ENCODE peak calls at places on chromosome 2, in six cellular contexts. One of them, this sample, is unnamed.

GRCh38 chr2:75053484-75054112 is 95.2 kb downstream of the POLE4 start:
- DNase-seq in right cardiac atrium: no peak
- DNase-seq in stimulated activated CD4-positive, alpha-beta T cell treated with anti-CD3 and anti-CD28 coated beads, Interleukin-4, amount 100 ng/mL, for 1 hour: no peak
- DNase-seq in cardiac muscle cell: peak; percentile 45
- DNase-seq in DMS153: peak; percentile 64
- DNase-seq in NCI-H1105: peak; percentile 28
- DNase-seq in this sample: no peak

GRCh38 chr2:1591978-1592907 is 152.1 kb downstream of the PXDN start:
- DNase-seq in right cardiac atrium: peak; percentile 86
- DNase-seq in stimulated activated CD4-positive, alpha-beta T cell treated with anti-CD3 and anti-CD28 coated beads, Interleukin-4, amount 100 ng/mL, for 1 hour: no peak
- DNase-seq in cardiac muscle cell: peak; percentile 98
- DNase-seq in DMS153: no peak
- DNase-seq in NCI-H1105: no peak
- DNase-seq in this sample: no peak

GRCh38 chr2:172339431-172340010 is 87.9 kb upstream of the ITGA6 start:
- DNase-seq in right cardiac atrium: no peak
- DNase-seq in stimulated activated CD4-positive, alpha-beta T cell treated with anti-CD3 and anti-CD28 coated beads, Interleukin-4, amount 100 ng/mL, for 1 hour: no peak
- DNase-seq in cardiac muscle cell: no peak
- DNase-seq in DMS153: peak; percentile 19
- DNase-seq in NCI-H1105: peak; percentile 0
- DNase-seq in this sample: no peak

GRCh38 chr2:17583166-17583565 is 42.7 kb downstream of the VSNL1 start:
- DNase-seq in right cardiac atrium: no peak
- DNase-seq in stimulated activated CD4-positive, alpha-beta T cell treated with anti-CD3 and anti-CD28 coated beads, Interleukin-4, amount 100 ng/mL, for 1 hour: no peak
- DNase-seq in cardiac muscle cell: peak; percentile 70
- DNase-seq in DMS153: no peak
- DNase-seq in NCI-H1105: no peak
- DNase-seq in this sample: no peak

GRCh38 chr2:119292226-119292625 is 68.6 kb downstream of the STEAP3 start:
- DNase-seq in right cardiac atrium: no peak
- DNase-seq in stimulated activated CD4-positive, alpha-beta T cell treated with anti-CD3 and anti-CD28 coated beads, Interleukin-4, amount 100 ng/mL, for 1 hour: no peak
- DNase-seq in cardiac muscle cell: peak; percentile 27
- DNase-seq in DMS153: peak; percentile 22
- DNase-seq in NCI-H1105: no peak
- DNase-seq in this sample: no peak

GRCh38 chr2:37672104-37672869 is 845 bp upstream of the CDC42EP3 start:
- DNase-seq in right cardiac atrium: peak; percentile 83
- DNase-seq in stimulated activated CD4-positive, alpha-beta T cell treated with anti-CD3 and anti-CD28 coated beads, Interleukin-4, amount 100 ng/mL, for 1 hour: peak; percentile 79
- DNase-seq in cardiac muscle cell: peak; percentile 84
- DNase-seq in DMS153: peak; percentile 75
- DNase-seq in NCI-H1105: peak; percentile 76
- DNase-seq in this sample: peak; percentile 64

GRCh38 chr2:146451972-146452371 is 1392.9 kb upstream of the ACVR2A start:
- DNase-seq in right cardiac atrium: no peak
- DNase-seq in stimulated activated CD4-positive, alpha-beta T cell treated with anti-CD3 and anti-CD28 coated beads, Interleukin-4, amount 100 ng/mL, for 1 hour: no peak
- DNase-seq in cardiac muscle cell: no peak
- DNase-seq in DMS153: no peak
- DNase-seq in NCI-H1105: no peak
- DNase-seq in this sample: no peak

GRCh38 chr2:53964237-53964952 is 6.4 kb downstream of the PSME4 start:
- DNase-seq in right cardiac atrium: no peak
- DNase-seq in stimulated activated CD4-positive, alpha-beta T cell treated with anti-CD3 and anti-CD28 coated beads, Interleukin-4, amount 100 ng/mL, for 1 hour: no peak
- DNase-seq in cardiac muscle cell: no peak
- DNase-seq in DMS153: no peak
- DNase-seq in NCI-H1105: no peak
- DNase-seq in this sample: no peak

GRCh38 chr2:166831930-166832329 is 56.4 kb upstream of the XIRP2 start:
- DNase-seq in right cardiac atrium: no peak
- DNase-seq in stimulated activated CD4-positive, alpha-beta T cell treated with anti-CD3 and anti-CD28 coated beads, Interleukin-4, amount 100 ng/mL, for 1 hour: no peak
- DNase-seq in cardiac muscle cell: no peak
- DNase-seq in DMS153: no peak
- DNase-seq in NCI-H1105: no peak
- DNase-seq in this sample: no peak

GRCh38 chr2:127570282-127571250 is 35.1 kb downstream of the MYO7B start:
- DNase-seq in right cardiac atrium: peak; percentile 52
- DNase-seq in stimulated activated CD4-positive, alpha-beta T cell treated with anti-CD3 and anti-CD28 coated beads, Interleukin-4, amount 100 ng/mL, for 1 hour: no peak
- DNase-seq in cardiac muscle cell: no peak
- DNase-seq in DMS153: no peak
- DNase-seq in NCI-H1105: no peak
- DNase-seq in this sample: no peak

GRCh38 chr2:105409717-105410116 is 10.9 kb upstream of the FHL2 start:
- DNase-seq in right cardiac atrium: peak; percentile 85
- DNase-seq in stimulated activated CD4-positive, alpha-beta T cell treated with anti-CD3 and anti-CD28 coated beads, Interleukin-4, amount 100 ng/mL, for 1 hour: no peak
- DNase-seq in cardiac muscle cell: peak; percentile 96
- DNase-seq in DMS153: no peak
- DNase-seq in NCI-H1105: peak; percentile 40
- DNase-seq in this sample: no peak

GRCh38 chr2:100640329-100641114 is 77.7 kb downstream of the PDCL3 start:
- DNase-seq in right cardiac atrium: no peak
- DNase-seq in stimulated activated CD4-positive, alpha-beta T cell treated with anti-CD3 and anti-CD28 coated beads, Interleukin-4, amount 100 ng/mL, for 1 hour: no peak
- DNase-seq in cardiac muscle cell: peak; percentile 23
- DNase-seq in DMS153: no peak
- DNase-seq in NCI-H1105: no peak
- DNase-seq in this sample: no peak

GRCh38 chr2:11132036-11132671 is 23.1 kb upstream of the SLC66A3 start:
- DNase-seq in right cardiac atrium: no peak
- DNase-seq in stimulated activated CD4-positive, alpha-beta T cell treated with anti-CD3 and anti-CD28 coated beads, Interleukin-4, amount 100 ng/mL, for 1 hour: no peak
- DNase-seq in cardiac muscle cell: no peak
- DNase-seq in DMS153: no peak
- DNase-seq in NCI-H1105: no peak
- DNase-seq in this sample: no peak

GRCh38 chr2:70546376-70546775 is 7.2 kb downstream of the TGFA start:
- DNase-seq in right cardiac atrium: no peak
- DNase-seq in stimulated activated CD4-positive, alpha-beta T cell treated with anti-CD3 and anti-CD28 coated beads, Interleukin-4, amount 100 ng/mL, for 1 hour: no peak
- DNase-seq in cardiac muscle cell: no peak
- DNase-seq in DMS153: no peak
- DNase-seq in NCI-H1105: no peak
- DNase-seq in this sample: no peak

GRCh38 chr2:9753665-9754531 is 89.4 kb upstream of the TAF1B start:
- DNase-seq in right cardiac atrium: no peak
- DNase-seq in stimulated activated CD4-positive, alpha-beta T cell treated with anti-CD3 and anti-CD28 coated beads, Interleukin-4, amount 100 ng/mL, for 1 hour: peak; percentile 59
- DNase-seq in cardiac muscle cell: no peak
- DNase-seq in DMS153: no peak
- DNase-seq in NCI-H1105: no peak
- DNase-seq in this sample: peak; percentile 50

GRCh38 chr2:164430166-164430783 is 191.0 kb downstream of the GRB14 start:
- DNase-seq in right cardiac atrium: no peak
- DNase-seq in stimulated activated CD4-positive, alpha-beta T cell treated with anti-CD3 and anti-CD28 coated beads, Interleukin-4, amount 100 ng/mL, for 1 hour: no peak
- DNase-seq in cardiac muscle cell: peak; percentile 59
- DNase-seq in DMS153: peak; percentile 14
- DNase-seq in NCI-H1105: peak; percentile 39
- DNase-seq in this sample: no peak

GRCh38 chr2:25056391-25056821 is 14.5 kb downstream of the EFR3B start:
- DNase-seq in right cardiac atrium: no peak
- DNase-seq in stimulated activated CD4-positive, alpha-beta T cell treated with anti-CD3 and anti-CD28 coated beads, Interleukin-4, amount 100 ng/mL, for 1 hour: no peak
- DNase-seq in cardiac muscle cell: no peak
- DNase-seq in DMS153: no peak
- DNase-seq in NCI-H1105: no peak
- DNase-seq in this sample: no peak

GRCh38 chr2:128289439-128289838 is 29.2 kb downstream of the HS6ST1 start:
- DNase-seq in right cardiac atrium: peak; percentile 7
- DNase-seq in stimulated activated CD4-positive, alpha-beta T cell treated with anti-CD3 and anti-CD28 coated beads, Interleukin-4, amount 100 ng/mL, for 1 hour: no peak
- DNase-seq in cardiac muscle cell: no peak
- DNase-seq in DMS153: no peak
- DNase-seq in NCI-H1105: no peak
- DNase-seq in this sample: no peak

GRCh38 chr2:231189571-231190495 is 8.6 kb upstream of the ARMC9 start:
- DNase-seq in right cardiac atrium: peak; percentile 84
- DNase-seq in stimulated activated CD4-positive, alpha-beta T cell treated with anti-CD3 and anti-CD28 coated beads, Interleukin-4, amount 100 ng/mL, for 1 hour: no peak
- DNase-seq in cardiac muscle cell: peak; percentile 66
- DNase-seq in DMS153: no peak
- DNase-seq in NCI-H1105: no peak
- DNase-seq in this sample: no peak

GRCh38 chr2:27118525-27119329 is at the start of gene CGREF1:
- DNase-seq in right cardiac atrium: no peak
- DNase-seq in stimulated activated CD4-positive, alpha-beta T cell treated with anti-CD3 and anti-CD28 coated beads, Interleukin-4, amount 100 ng/mL, for 1 hour: peak; percentile 36
- DNase-seq in cardiac muscle cell: peak; percentile 12
- DNase-seq in DMS153: no peak
- DNase-seq in NCI-H1105: no peak
- DNase-seq in this sample: no peak

GRCh38 chr2:203533696-203534471 is 1.2 kb downstream of the RAPH1 start:
- DNase-seq in right cardiac atrium: no peak
- DNase-seq in stimulated activated CD4-positive, alpha-beta T cell treated with anti-CD3 and anti-CD28 coated beads, Interleukin-4, amount 100 ng/mL, for 1 hour: no peak
- DNase-seq in cardiac muscle cell: peak; percentile 77
- DNase-seq in DMS153: no peak
- DNase-seq in NCI-H1105: no peak
- DNase-seq in this sample: peak; percentile 8

GRCh38 chr2:84958135-84959044 is 12.6 kb upstream of the KCMF1 start:
- DNase-seq in right cardiac atrium: no peak
- DNase-seq in stimulated activated CD4-positive, alpha-beta T cell treated with anti-CD3 and anti-CD28 coated beads, Interleukin-4, amount 100 ng/mL, for 1 hour: no peak
- DNase-seq in cardiac muscle cell: peak; percentile 76
- DNase-seq in DMS153: peak; percentile 94
- DNase-seq in NCI-H1105: peak; percentile 87
- DNase-seq in this sample: no peak

GRCh38 chr2:235813398-235813797 is 319.6 kb downstream of the AGAP1 start:
- DNase-seq in right cardiac atrium: no peak
- DNase-seq in stimulated activated CD4-positive, alpha-beta T cell treated with anti-CD3 and anti-CD28 coated beads, Interleukin-4, amount 100 ng/mL, for 1 hour: no peak
- DNase-seq in cardiac muscle cell: no peak
- DNase-seq in DMS153: no peak
- DNase-seq in NCI-H1105: no peak
- DNase-seq in this sample: no peak

GRCh38 chr2:100017633-100018032 is 124.8 kb downstream of the AFF3 start:
- DNase-seq in right cardiac atrium: no peak
- DNase-seq in stimulated activated CD4-positive, alpha-beta T cell treated with anti-CD3 and anti-CD28 coated beads, Interleukin-4, amount 100 ng/mL, for 1 hour: no peak
- DNase-seq in cardiac muscle cell: no peak
- DNase-seq in DMS153: no peak
- DNase-seq in NCI-H1105: no peak
- DNase-seq in this sample: no peak

GRCh38 chr2:230908094-230908594 is 16.9 kb downstream of the GPR55 start:
- DNase-seq in right cardiac atrium: no peak
- DNase-seq in stimulated activated CD4-positive, alpha-beta T cell treated with anti-CD3 and anti-CD28 coated beads, Interleukin-4, amount 100 ng/mL, for 1 hour: no peak
- DNase-seq in cardiac muscle cell: peak; percentile 21
- DNase-seq in DMS153: no peak
- DNase-seq in NCI-H1105: no peak
- DNase-seq in this sample: no peak

This sample was measured in effector memory CD8-positive, alpha-beta T cell.